ENCODE peak calls at places on chromosomes 6 and 20, in six cellular contexts. Z is Peyer's patch, N is HFFc6, U is GM23338, L is GM12865, J is neural crest cell. T is an unnamed sample.

GRCh38 chr20:33666293-33667244 is at the start of gene ACTL10:
- DNase-seq in Z (peak), N (peak), U (peak), L (peak), J (peak), T (peak)

GRCh38 chr6:78308025-78308424 is 559.3 kb upstream of the IRAK1BP1 start:
- DNase-seq in Z (no peak), N (no peak), U (peak), L (peak), J (peak), T (peak)

GRCh38 chr6:73309534-73309783 is 44.6 kb downstream of the DPPA5 start:
- DNase-seq in Z (no peak), N (no peak), U (no peak), L (no peak), J (no peak), T (no peak)

GRCh38 chr6:146850238-146850896 is 251.6 kb downstream of the ADGB start:
- DNase-seq in Z (no peak), N (no peak), U (no peak), L (peak), J (no peak), T (peak)

GRCh38 chr20:20463933-20464374 is 96.0 kb downstream of the INSM1 start:
- DNase-seq in Z (peak), N (no peak), U (peak), L (peak), J (peak), T (no peak)

GRCh38 chr6:159720708-159721107 is 6.6 kb upstream of the WTAP start:
- DNase-seq in Z (peak), N (no peak), U (peak), L (peak), J (no peak), T (no peak)

GRCh38 chr6:89260832-89261231 is 43.7 kb upstream of the GABRR1 start:
- DNase-seq in Z (no peak), N (no peak), U (no peak), L (no peak), J (no peak), T (no peak)

GRCh38 chr6:48736486-48737206 is 625.6 kb upstream of the PTCHD4 start:
- DNase-seq in Z (no peak), N (peak), U (no peak), L (no peak), J (no peak), T (peak)

GRCh38 chr6:83252717-83253116 is 59.6 kb downstream of the RWDD2A start:
- DNase-seq in Z (no peak), N (peak), U (peak), L (no peak), J (no peak), T (peak)

GRCh38 chr6:71745525-71745924 is 140.8 kb upstream of the RIMS1 start:
- DNase-seq in Z (no peak), N (no peak), U (peak), L (peak), J (no peak), T (no peak)

GRCh38 chr20:25217161-25218108 is 21.9 kb downstream of the ENTPD6 start:
- DNase-seq in Z (no peak), N (no peak), U (no peak), L (no peak), J (no peak), T (no peak)

GRCh38 chr20:9978395-9979004 is 56.3 kb upstream of the ANKEF1 start:
- DNase-seq in Z (no peak), N (peak), U (peak), L (peak), J (peak), T (peak)

GRCh38 chr6:33808781-33809180 is 5.0 kb upstream of the MLN start:
- DNase-seq in Z (no peak), N (no peak), U (no peak), L (no peak), J (no peak), T (no peak)

GRCh38 chr6:117298941-117299340 is 33.6 kb downstream of the VGLL2 start:
- DNase-seq in Z (no peak), N (no peak), U (no peak), L (no peak), J (no peak), T (no peak)

GRCh38 chr6:83096791-83097190 is 29.3 kb downstream of the DOP1A start:
- DNase-seq in Z (no peak), N (peak), U (no peak), L (no peak), J (no peak), T (peak)

GRCh38 chr6:145214570-145214969 is 520.8 kb downstream of the EPM2A start:
- DNase-seq in Z (no peak), N (peak), U (peak), L (peak), J (no peak), T (peak)

GRCh38 chr6:11525468-11526155 is 11.9 kb upstream of the TMEM170B start:
- DNase-seq in Z (no peak), N (peak), U (no peak), L (no peak), J (no peak), T (no peak)

GRCh38 chr20:8796088-8796665 is 272.7 kb upstream of the PLCB4 start:
- DNase-seq in Z (no peak), N (no peak), U (no peak), L (no peak), J (no peak), T (no peak)

GRCh38 chr6:47769951-47770350 is 11.9 kb upstream of the OPN5 start:
- DNase-seq in Z (no peak), N (no peak), U (no peak), L (no peak), J (no peak), T (no peak)

GRCh38 chr6:146357578-146358340 is 185.9 kb upstream of the RAB32 start:
- DNase-seq in Z (no peak), N (peak), U (no peak), L (peak), J (no peak), T (peak)

GRCh38 chr6:33979750-33980149 is 166.1 kb downstream of the GRM4 start:
- DNase-seq in Z (no peak), N (no peak), U (no peak), L (no peak), J (no peak), T (no peak)

GRCh38 chr6:81890846-81891245 is 138.4 kb upstream of the TENT5A start:
- DNase-seq in Z (no peak), N (peak), U (no peak), L (no peak), J (no peak), T (no peak)

GRCh38 chr6:12916001-12916400 is 199.4 kb downstream of the PHACTR1 start:
- DNase-seq in Z (no peak), N (no peak), U (no peak), L (no peak), J (no peak), T (no peak)

GRCh38 chr6:2432258-2432657 is 186.9 kb upstream of the GMDS start:
- DNase-seq in Z (no peak), N (peak), U (no peak), L (no peak), J (no peak), T (peak)

GRCh38 chr20:36832791-36833190 is 43.1 kb upstream of the TLDC2 start:
- DNase-seq in Z (no peak), N (no peak), U (no peak), L (no peak), J (no peak), T (no peak)

GRCh38 chr6:108492131-108492766 is 68.5 kb upstream of the FOXO3 start:
- DNase-seq in Z (no peak), N (peak), U (peak), L (peak), J (no peak), T (peak)

GRCh38 chr6:91079939-91080338 is 493.1 kb upstream of the MAP3K7 start:
- DNase-seq in Z (no peak), N (no peak), U (peak), L (no peak), J (no peak), T (peak)

GRCh38 chr20:10419550-10420133 is 14.4 kb downstream of the MKKS start:
- DNase-seq in Z (no peak), N (no peak), U (no peak), L (no peak), J (no peak), T (peak)

GRCh38 chr6:165715428-165715827 is 52.4 kb upstream of the PDE10A start:
- DNase-seq in Z (no peak), N (no peak), U (no peak), L (no peak), J (no peak), T (no peak)
- TF ChIP-seq CTCF in Z (no peak), N (no peak), U (no peak), L (no peak), J (no peak), T (no peak)

DNA sequence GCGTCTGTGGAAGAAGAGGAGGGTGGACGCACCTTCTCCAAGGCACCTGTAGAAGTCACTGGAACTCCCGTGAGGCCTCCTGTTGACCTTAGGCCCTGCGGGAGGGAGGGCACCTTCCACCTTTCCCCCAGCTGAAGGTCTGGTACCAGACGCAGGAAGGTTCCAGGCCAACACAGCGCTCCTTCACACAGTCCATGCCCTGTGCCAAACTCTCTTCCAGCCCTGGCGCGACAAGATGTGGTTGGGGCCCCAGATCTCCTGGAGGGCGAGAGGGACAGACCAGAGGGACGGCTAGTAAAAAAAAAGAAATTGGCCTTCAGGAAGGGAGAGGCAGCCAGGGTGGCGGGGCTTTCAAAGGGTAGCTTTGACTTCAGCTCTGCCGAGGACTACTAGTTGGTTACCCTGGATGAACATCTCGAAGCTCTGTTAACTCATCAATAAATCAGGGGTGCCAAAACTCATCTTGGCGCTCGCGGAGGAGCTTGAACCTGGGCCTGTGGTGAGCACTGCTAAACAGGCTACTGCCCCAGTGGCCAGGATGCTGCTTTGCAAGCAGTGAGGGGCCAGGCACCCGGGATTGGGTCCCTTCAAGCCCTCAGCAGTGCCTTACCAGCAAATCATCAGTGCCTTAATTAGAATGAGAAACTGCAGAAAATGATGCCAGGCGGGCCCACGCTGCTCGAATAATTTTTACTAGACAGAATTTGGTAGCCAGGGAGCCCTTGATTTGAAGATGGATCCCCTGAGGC is 14.9 kb downstream of the AARS2 start:
- DNase-seq in Z (no peak), N (no peak), U (peak), L (no peak), J (no peak), T (no peak)
- TF ChIP-seq CTCF in Z (no peak), N (no peak), U (peak), L (no peak), J (no peak), T (peak)

GRCh38 chr6:3747100-3747737 is 4.3 kb downstream of the PXDC1 start:
- DNase-seq in Z (no peak), N (no peak), U (no peak), L (no peak), J (no peak), T (no peak)

GRCh38 chr6:3749390-3749978 is 2.0 kb downstream of the PXDC1 start:
- DNase-seq in Z (peak), N (no peak), U (peak), L (no peak), J (no peak), T (no peak)

GRCh38 chr6:3746696-3747095 is 4.8 kb downstream of the PXDC1 start:
- DNase-seq in Z (no peak), N (no peak), U (no peak), L (no peak), J (no peak), T (no peak)

GRCh38 chr6:3748726-3749389 is 2.7 kb downstream of the PXDC1 start:
- DNase-seq in Z (no peak), N (no peak), U (no peak), L (no peak), J (no peak), T (no peak)

DNA sequence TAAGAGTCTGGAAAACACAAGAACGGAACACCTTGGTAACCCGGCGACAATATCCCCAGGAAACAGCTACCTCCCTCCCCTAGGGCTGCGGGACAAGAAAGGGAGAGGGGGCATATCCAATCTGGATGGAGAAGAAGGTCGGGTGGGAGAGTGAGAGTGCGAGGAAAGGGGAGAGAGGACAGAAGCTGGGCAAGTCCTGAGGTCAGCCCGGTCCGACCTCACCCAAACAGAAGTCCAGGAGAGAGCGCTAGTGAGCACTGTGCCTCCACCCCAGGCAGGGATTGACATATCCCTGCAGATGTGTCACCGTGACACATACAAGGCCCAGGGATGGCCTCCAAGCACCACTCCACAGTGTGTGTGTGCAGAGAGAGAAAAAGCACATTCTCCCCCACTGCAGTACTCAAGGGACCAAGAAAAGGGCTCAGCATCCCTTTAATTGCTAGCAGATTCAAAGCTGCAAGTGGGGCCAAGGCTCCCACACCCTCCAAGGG is 3.3 kb downstream of the PXDC1 start:
- DNase-seq in Z (peak), N (peak), U (peak), L (peak), J (peak), T (peak)
- TF ChIP-seq CTCF in Z (peak), N (peak), U (peak), L (peak), J (peak), T (peak)

GRCh38 chr6:107173779-107174178 is 58.5 kb upstream of the BEND3 start:
- DNase-seq in Z (no peak), N (peak), U (no peak), L (no peak), J (no peak), T (peak)

GRCh38 chr6:107180114-107180513 is 64.8 kb upstream of the BEND3 start:
- DNase-seq in Z (no peak), N (no peak), U (no peak), L (no peak), J (no peak), T (no peak)

GRCh38 chr6:107179004-107179403 is 63.7 kb upstream of the BEND3 start:
- DNase-seq in Z (no peak), N (peak), U (peak), L (peak), J (peak), T (peak)
- TF ChIP-seq CTCF in Z (no peak), N (peak), U (peak), L (no peak), J (peak), T (peak)

GRCh38 chr20:2476742-2477615 is 6.4 kb upstream of the SNRPB start:
- DNase-seq in Z (no peak), N (no peak), U (peak), L (no peak), J (no peak), T (no peak)
- TF ChIP-seq CTCF in Z (no peak), N (peak), U (peak), L (no peak), J (peak), T (no peak)

GRCh38 chr6:41072836-41073202 is at the start of gene NFYA:
- DNase-seq in Z (peak), N (no peak), U (peak), L (no peak), J (no peak), T (no peak)
- TF ChIP-seq CTCF in Z (no peak), N (no peak), U (no peak), L (no peak), J (no peak), T (no peak)

DNA sequence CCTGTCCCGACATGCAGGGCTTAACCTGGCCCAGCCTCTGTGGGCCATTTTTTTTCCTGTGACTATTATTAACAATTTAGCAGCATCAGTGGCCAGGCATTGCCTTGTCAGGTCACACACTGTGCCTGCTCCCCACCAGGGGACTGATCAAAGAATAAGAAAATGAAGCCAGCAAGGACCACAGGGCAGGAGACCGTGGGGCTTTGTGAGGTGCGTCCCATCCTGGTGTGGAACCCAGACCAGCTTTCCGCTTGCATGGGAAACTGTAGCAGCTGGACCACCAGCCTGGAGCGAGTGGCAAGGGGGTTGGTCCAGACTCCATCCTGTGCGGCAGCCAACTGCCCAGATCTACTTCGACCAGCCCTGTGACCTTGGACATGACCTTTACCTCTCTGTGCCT is 218.3 kb downstream of the ANKRD60 start:
- DNase-seq in Z (no peak), N (no peak), U (no peak), L (no peak), J (no peak), T (no peak)
- TF ChIP-seq CTCF in Z (no peak), N (no peak), U (no peak), L (no peak), J (no peak), T (no peak)

T was measured in brain microvascular endothelial cell.